ENCODE peak calls at places on chromosomes 5 and 9, in nine cellular contexts. One of them, this sample, is unnamed.

GRCh38 chr5:77168187-77168883 is 42.1 kb upstream of the PDE8B start:
- DNase-seq in lower lobe of right lung: peak; percentile 52
- DNase-seq in HepG2: no peak
- DNase-seq in psoas muscle: peak; percentile 75
- DNase-seq in A549: peak; percentile 50
- DNase-seq in astrocyte: no peak
- DNase-seq in WERI-Rb-1: no peak
- DNase-seq in mesenchymal stem cell: no peak
- DNase-seq in GM23248: peak; percentile 89
- DNase-seq in this sample: peak; percentile 27

GRCh38 chr5:150960791-150961396 is 56.1 kb upstream of the ZNF300 start:
- DNase-seq in lower lobe of right lung: no peak
- DNase-seq in HepG2: no peak
- DNase-seq in psoas muscle: no peak
- DNase-seq in A549: no peak
- DNase-seq in astrocyte: no peak
- DNase-seq in WERI-Rb-1: no peak
- DNase-seq in mesenchymal stem cell: no peak
- DNase-seq in GM23248: no peak
- DNase-seq in this sample: no peak

GRCh38 chr9:79651251-79651795 is 79.6 kb downstream of the TLE4 start:
- DNase-seq in lower lobe of right lung: peak; percentile 61
- DNase-seq in HepG2: no peak
- DNase-seq in psoas muscle: no peak
- DNase-seq in A549: no peak
- DNase-seq in astrocyte: peak; percentile 63
- DNase-seq in WERI-Rb-1: no peak
- DNase-seq in mesenchymal stem cell: no peak
- DNase-seq in GM23248: no peak
- DNase-seq in this sample: no peak

GRCh38 chr5:69368458-69369368 is 607 bp downstream of the AK6 start:
- DNase-seq in lower lobe of right lung: no peak
- DNase-seq in HepG2: peak; percentile 57
- DNase-seq in psoas muscle: no peak
- DNase-seq in A549: peak; percentile 59
- DNase-seq in astrocyte: peak; percentile 54
- DNase-seq in WERI-Rb-1: no peak
- DNase-seq in mesenchymal stem cell: peak; percentile 69
- DNase-seq in GM23248: peak; percentile 60
- DNase-seq in this sample: no peak

GRCh38 chr5:125210241-125210947 is 464.0 kb upstream of the ZNF608 start:
- DNase-seq in lower lobe of right lung: no peak
- DNase-seq in HepG2: no peak
- DNase-seq in psoas muscle: no peak
- DNase-seq in A549: no peak
- DNase-seq in astrocyte: no peak
- DNase-seq in WERI-Rb-1: no peak
- DNase-seq in mesenchymal stem cell: peak; percentile 41
- DNase-seq in GM23248: peak; percentile 13
- DNase-seq in this sample: no peak

GRCh38 chr5:119873611-119874010 is 244.3 kb downstream of the FAM170A start:
- DNase-seq in lower lobe of right lung: no peak
- DNase-seq in HepG2: no peak
- DNase-seq in psoas muscle: no peak
- DNase-seq in A549: no peak
- DNase-seq in astrocyte: no peak
- DNase-seq in WERI-Rb-1: no peak
- DNase-seq in mesenchymal stem cell: no peak
- DNase-seq in GM23248: no peak
- DNase-seq in this sample: no peak

GRCh38 chr5:173293817-173294672 is 34.2 kb downstream of the STC2 start:
- DNase-seq in lower lobe of right lung: peak; percentile 78
- DNase-seq in HepG2: peak; percentile 78
- DNase-seq in psoas muscle: peak; percentile 85
- DNase-seq in A549: peak; percentile 78
- DNase-seq in astrocyte: peak; percentile 36
- DNase-seq in WERI-Rb-1: peak; percentile 79
- DNase-seq in mesenchymal stem cell: peak; percentile 84
- DNase-seq in GM23248: peak; percentile 87
- DNase-seq in this sample: peak; percentile 94

GRCh38 chr9:91186311-91187101 is 175.2 kb downstream of the AUH start:
- DNase-seq in lower lobe of right lung: no peak
- DNase-seq in HepG2: no peak
- DNase-seq in psoas muscle: no peak
- DNase-seq in A549: no peak
- DNase-seq in astrocyte: peak; percentile 15
- DNase-seq in WERI-Rb-1: no peak
- DNase-seq in mesenchymal stem cell: no peak
- DNase-seq in GM23248: peak; percentile 79
- DNase-seq in this sample: no peak

GRCh38 chr5:1293416-1293996 is 1.4 kb downstream of the TERT start:
- DNase-seq in lower lobe of right lung: no peak
- DNase-seq in HepG2: no peak
- DNase-seq in psoas muscle: peak; percentile 44
- DNase-seq in A549: no peak
- DNase-seq in astrocyte: no peak
- DNase-seq in WERI-Rb-1: peak; percentile 10
- DNase-seq in mesenchymal stem cell: no peak
- DNase-seq in GM23248: no peak
- DNase-seq in this sample: peak; percentile 48

GRCh38 chr5:110909950-110910349 is 161.6 kb upstream of the TSLP start:
- DNase-seq in lower lobe of right lung: no peak
- DNase-seq in HepG2: no peak
- DNase-seq in psoas muscle: no peak
- DNase-seq in A549: no peak
- DNase-seq in astrocyte: peak; percentile 80
- DNase-seq in WERI-Rb-1: no peak
- DNase-seq in mesenchymal stem cell: no peak
- DNase-seq in GM23248: peak; percentile 36
- DNase-seq in this sample: no peak

GRCh38 chr9:36803951-36804350 is 230.1 kb downstream of the PAX5 start:
- DNase-seq in lower lobe of right lung: no peak
- DNase-seq in HepG2: no peak
- DNase-seq in psoas muscle: no peak
- DNase-seq in A549: no peak
- DNase-seq in astrocyte: no peak
- DNase-seq in WERI-Rb-1: no peak
- DNase-seq in mesenchymal stem cell: no peak
- DNase-seq in GM23248: no peak
- DNase-seq in this sample: no peak

GRCh38 chr9:101706261-101706798 is 32.1 kb downstream of the GRIN3A start:
- DNase-seq in lower lobe of right lung: no peak
- DNase-seq in HepG2: no peak
- DNase-seq in psoas muscle: no peak
- DNase-seq in A549: no peak
- DNase-seq in astrocyte: no peak
- DNase-seq in WERI-Rb-1: no peak
- DNase-seq in mesenchymal stem cell: no peak
- DNase-seq in GM23248: no peak
- DNase-seq in this sample: no peak

GRCh38 chr5:107669543-107670027 is 1.2 kb downstream of the EFNA5 start:
- DNase-seq in lower lobe of right lung: peak; percentile 52
- DNase-seq in HepG2: no peak
- DNase-seq in psoas muscle: no peak
- DNase-seq in A549: peak; percentile 9
- DNase-seq in astrocyte: peak; percentile 29
- DNase-seq in WERI-Rb-1: peak; percentile 10
- DNase-seq in mesenchymal stem cell: peak; percentile 47
- DNase-seq in GM23248: peak; percentile 36
- DNase-seq in this sample: no peak

GRCh38 chr9:108746864-108747263 is 108.9 kb downstream of the ACTL7B start:
- DNase-seq in lower lobe of right lung: no peak
- DNase-seq in HepG2: peak; percentile 57
- DNase-seq in psoas muscle: no peak
- DNase-seq in A549: no peak
- DNase-seq in astrocyte: peak; percentile 8
- DNase-seq in WERI-Rb-1: peak; percentile 82
- DNase-seq in mesenchymal stem cell: no peak
- DNase-seq in GM23248: peak; percentile 50
- DNase-seq in this sample: no peak

GRCh38 chr5:173395257-173395932 is 67.2 kb upstream of the STC2 start:
- DNase-seq in lower lobe of right lung: no peak
- DNase-seq in HepG2: peak; percentile 16
- DNase-seq in psoas muscle: no peak
- DNase-seq in A549: peak; percentile 18
- DNase-seq in astrocyte: peak; percentile 42
- DNase-seq in WERI-Rb-1: no peak
- DNase-seq in mesenchymal stem cell: peak; percentile 68
- DNase-seq in GM23248: peak; percentile 85
- DNase-seq in this sample: peak; percentile 53

GRCh38 chr5:98637607-98638006 is 135.9 kb upstream of the RGMB start:
- DNase-seq in lower lobe of right lung: no peak
- DNase-seq in HepG2: no peak
- DNase-seq in psoas muscle: no peak
- DNase-seq in A549: no peak
- DNase-seq in astrocyte: no peak
- DNase-seq in WERI-Rb-1: no peak
- DNase-seq in mesenchymal stem cell: no peak
- DNase-seq in GM23248: no peak
- DNase-seq in this sample: no peak

GRCh38 chr5:78778538-78778937 is 130.0 kb upstream of the LHFPL2 start:
- DNase-seq in lower lobe of right lung: no peak
- DNase-seq in HepG2: no peak
- DNase-seq in psoas muscle: no peak
- DNase-seq in A549: no peak
- DNase-seq in astrocyte: peak; percentile 81
- DNase-seq in WERI-Rb-1: no peak
- DNase-seq in mesenchymal stem cell: peak; percentile 62
- DNase-seq in GM23248: peak; percentile 64
- DNase-seq in this sample: no peak

GRCh38 chr9:88628811-88629210 is 93.8 kb downstream of the NXNL2 start:
- DNase-seq in lower lobe of right lung: no peak
- DNase-seq in HepG2: no peak
- DNase-seq in psoas muscle: no peak
- DNase-seq in A549: no peak
- DNase-seq in astrocyte: no peak
- DNase-seq in WERI-Rb-1: no peak
- DNase-seq in mesenchymal stem cell: peak; percentile 31
- DNase-seq in GM23248: peak; percentile 54
- DNase-seq in this sample: no peak

GRCh38 chr9:114070188-114071103 is 7.7 kb downstream of the AMBP start:
- DNase-seq in lower lobe of right lung: no peak
- DNase-seq in HepG2: no peak
- DNase-seq in psoas muscle: no peak
- DNase-seq in A549: no peak
- DNase-seq in astrocyte: no peak
- DNase-seq in WERI-Rb-1: no peak
- DNase-seq in mesenchymal stem cell: no peak
- DNase-seq in GM23248: no peak
- DNase-seq in this sample: no peak

GRCh38 chr9:128936171-128936865 is 11.1 kb downstream of the DOLK start:
- DNase-seq in lower lobe of right lung: peak; percentile 30
- DNase-seq in HepG2: no peak
- DNase-seq in psoas muscle: peak; percentile 10
- DNase-seq in A549: no peak
- DNase-seq in astrocyte: no peak
- DNase-seq in WERI-Rb-1: no peak
- DNase-seq in mesenchymal stem cell: no peak
- DNase-seq in GM23248: no peak
- DNase-seq in this sample: no peak

GRCh38 chr9:130693101-130693425 is 517 bp upstream of the EXOSC2 start:
- DNase-seq in lower lobe of right lung: no peak
- DNase-seq in HepG2: no peak
- DNase-seq in psoas muscle: no peak
- DNase-seq in A549: no peak
- DNase-seq in astrocyte: no peak
- DNase-seq in WERI-Rb-1: no peak
- DNase-seq in mesenchymal stem cell: no peak
- DNase-seq in GM23248: no peak
- DNase-seq in this sample: no peak

GRCh38 chr5:58759745-58760144 is 176.9 kb downstream of the RAB3C start:
- DNase-seq in lower lobe of right lung: no peak
- DNase-seq in HepG2: no peak
- DNase-seq in psoas muscle: no peak
- DNase-seq in A549: no peak
- DNase-seq in astrocyte: no peak
- DNase-seq in WERI-Rb-1: no peak
- DNase-seq in mesenchymal stem cell: no peak
- DNase-seq in GM23248: peak; percentile 1
- DNase-seq in this sample: no peak
- H3K4me3 ChIP-seq in lower lobe of right lung: peak overlapping the region; percentile 27
- H3K4me3 ChIP-seq in HepG2: no peak overlapping the region
- H3K4me3 ChIP-seq in psoas muscle: peak overlapping the region; percentile 35
- H3K4me3 ChIP-seq in A549: peak overlapping the region; percentile 27
- H3K4me3 ChIP-seq in astrocyte: no peak overlapping the region
- H3K4me3 ChIP-seq in WERI-Rb-1: no peak overlapping the region
- H3K4me3 ChIP-seq in mesenchymal stem cell: no peak overlapping the region
- H3K4me3 ChIP-seq in GM23248: peak overlapping the region; percentile 45
- H3K4me3 ChIP-seq in this sample: no peak overlapping the region

GRCh38 chr9:95963659-95964058 is 88.2 kb downstream of the ERCC6L2 start:
- DNase-seq in lower lobe of right lung: no peak
- DNase-seq in HepG2: no peak
- DNase-seq in psoas muscle: no peak
- DNase-seq in A549: no peak
- DNase-seq in astrocyte: no peak
- DNase-seq in WERI-Rb-1: no peak
- DNase-seq in mesenchymal stem cell: no peak
- DNase-seq in GM23248: no peak
- DNase-seq in this sample: no peak
- H3K27ac ChIP-seq in lower lobe of right lung: no peak overlapping the region
- H3K27ac ChIP-seq in HepG2: no peak overlapping the region
- H3K27ac ChIP-seq in psoas muscle: no peak overlapping the region
- H3K27ac ChIP-seq in A549: no peak overlapping the region
- H3K27ac ChIP-seq in astrocyte: no peak overlapping the region
- H3K27ac ChIP-seq in WERI-Rb-1: no peak overlapping the region
- H3K27ac ChIP-seq in mesenchymal stem cell: no peak overlapping the region
- H3K27ac ChIP-seq in GM23248: no peak overlapping the region
- H3K27ac ChIP-seq in this sample: no peak overlapping the region

DNA sequence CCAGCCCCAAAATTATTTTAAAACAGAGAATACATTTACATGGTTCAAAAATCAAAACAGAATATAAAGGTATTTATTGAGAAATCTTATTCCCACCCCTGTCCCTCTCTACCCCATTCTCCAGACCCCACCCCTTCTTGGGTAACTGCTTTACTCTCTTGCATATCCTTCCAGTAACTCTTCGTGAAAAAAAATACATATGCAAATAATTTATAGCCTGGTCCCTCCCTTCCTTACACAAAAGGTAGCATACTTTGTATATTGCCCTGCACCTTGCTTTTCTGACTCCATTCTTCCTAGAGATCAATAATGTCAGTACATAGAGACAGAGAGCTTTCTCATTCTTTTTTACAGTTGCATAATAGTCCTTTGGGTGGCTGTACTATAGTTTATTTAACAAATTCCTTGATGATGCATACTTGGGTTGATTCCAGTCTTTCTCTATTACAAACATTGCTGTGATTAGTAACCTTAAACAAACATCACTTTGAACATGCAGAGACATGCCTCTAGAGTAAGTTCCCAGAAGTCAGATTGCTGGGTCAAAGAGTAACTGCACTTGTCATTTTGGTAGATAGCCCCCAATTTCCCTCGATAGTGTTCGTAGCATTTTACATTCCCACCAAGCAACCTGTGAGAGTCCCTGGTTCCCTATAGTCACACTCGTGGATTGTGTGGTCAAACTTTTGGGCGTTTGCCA is 47.9 kb downstream of the STOM start:
- DNase-seq in lower lobe of right lung: no peak
- DNase-seq in HepG2: peak; percentile 99
- DNase-seq in psoas muscle: no peak
- DNase-seq in A549: peak; percentile 89
- DNase-seq in astrocyte: peak; percentile 94
- DNase-seq in WERI-Rb-1: no peak
- DNase-seq in mesenchymal stem cell: peak; percentile 97
- DNase-seq in GM23248: peak; percentile 93
- DNase-seq in this sample: no peak
- H3K4me3 ChIP-seq in lower lobe of right lung: no peak overlapping the region
- H3K4me3 ChIP-seq in HepG2: no peak overlapping the region
- H3K4me3 ChIP-seq in psoas muscle: no peak overlapping the region
- H3K4me3 ChIP-seq in A549: peak overlapping the region; percentile 6
- H3K4me3 ChIP-seq in astrocyte: no peak overlapping the region
- H3K4me3 ChIP-seq in WERI-Rb-1: no peak overlapping the region
- H3K4me3 ChIP-seq in mesenchymal stem cell: no peak overlapping the region
- H3K4me3 ChIP-seq in GM23248: no peak overlapping the region
- H3K4me3 ChIP-seq in this sample: no peak overlapping the region

GRCh38 chr5:31396611-31397295 is 135.1 kb downstream of the DROSHA start:
- DNase-seq in lower lobe of right lung: no peak
- DNase-seq in HepG2: no peak
- DNase-seq in psoas muscle: no peak
- DNase-seq in A549: no peak
- DNase-seq in astrocyte: no peak
- DNase-seq in WERI-Rb-1: no peak
- DNase-seq in mesenchymal stem cell: no peak
- DNase-seq in GM23248: no peak
- DNase-seq in this sample: no peak
- H3K27ac ChIP-seq in lower lobe of right lung: no peak overlapping the region
- H3K27ac ChIP-seq in HepG2: no peak overlapping the region
- H3K27ac ChIP-seq in psoas muscle: no peak overlapping the region
- H3K27ac ChIP-seq in A549: no peak overlapping the region
- H3K27ac ChIP-seq in astrocyte: no peak overlapping the region
- H3K27ac ChIP-seq in WERI-Rb-1: no peak overlapping the region
- H3K27ac ChIP-seq in mesenchymal stem cell: no peak overlapping the region
- H3K27ac ChIP-seq in GM23248: no peak overlapping the region
- H3K27ac ChIP-seq in this sample: no peak overlapping the region